ENCODE peak calls at places on chromosomes 16 and 17, in four cellular contexts. Y, C, T and N are unnamed samples.

GRCh38 chr16:19281246-19281645 is 4.3 kb upstream of the CLEC19A start:
- DNase-seq in Y (no peak), T (no peak), C (no peak), N (no peak)

GRCh38 chr17:1399366-1399678 is 700 bp downstream of the YWHAE start:
- DNase-seq in Y (no peak), T (no peak), C (no peak), N (no peak)

GRCh38 chr17:19996502-19996901 is 12.7 kb upstream of the SPECC1 start:
- DNase-seq in C (no peak), Y (no peak), T (no peak), N (no peak)

GRCh38 chr17:62672957-62673356 is 45.5 kb downstream of the MRC2 start:
- DNase-seq in T (no peak), Y (no peak), C (peak; percentile 56), N (no peak)

GRCh38 chr17:44384823-44385286 is 4.6 kb downstream of the ITGA2B start:
- DNase-seq in Y (no peak), T (no peak), C (no peak), N (no peak)

GRCh38 chr17:32007463-32008298 is 498 bp downstream of the LRRC37B start:
- DNase-seq in Y (peak; percentile 48), C (peak; percentile 73), T (peak; percentile 58), N (peak; percentile 19)

GRCh38 chr16:89923640-89924297 is 627 bp downstream of the TUBB3 start:
- DNase-seq in C (peak; percentile 61), T (no peak), Y (no peak), N (no peak)

GRCh38 chr17:69501591-69502468 is 87.3 kb downstream of the MAP2K6 start:
- DNase-seq in C (no peak), Y (peak; percentile 63), T (no peak), N (peak; percentile 90)

GRCh38 chr17:65062168-65062915 is 5.8 kb upstream of the GNA13 start:
- DNase-seq in C (peak; percentile 57), Y (no peak), T (no peak), N (no peak)

GRCh38 chr17:72474740-72475477 is 354.1 kb downstream of the SOX9 start:
- DNase-seq in C (peak; percentile 49), T (no peak), Y (peak; percentile 55), N (no peak)

GRCh38 chr17:77191266-77191665 is 50.5 kb downstream of the SEC14L1 start:
- DNase-seq in C (no peak), T (no peak), Y (no peak), N (no peak)

GRCh38 chr17:57672205-57672632 is 72.9 kb downstream of the CCDC182 start:
- DNase-seq in C (peak; percentile 58), T (no peak), Y (no peak), N (peak; percentile 51)

GRCh38 chr17:348692-349425 is 3.7 kb downstream of the RPH3AL start:
- DNase-seq in T (no peak), Y (peak; percentile 93), C (no peak), N (no peak)

GRCh38 chr16:82753821-82754220 is 127.1 kb downstream of the CDH13 start:
- DNase-seq in Y (no peak), C (no peak), T (no peak), N (peak; percentile 76)

GRCh38 chr16:76879420-76879819 is 311.6 kb upstream of the MON1B start:
- DNase-seq in T (no peak), C (no peak), Y (no peak), N (no peak)

GRCh38 chr17:44348234-44348987 is 3.3 kb downstream of the GRN start:
- DNase-seq in Y (no peak), C (no peak), T (peak; percentile 7), N (peak; percentile 57)

GRCh38 chr17:61454095-61454931 is 2.1 kb downstream of the TBX4 start:
- DNase-seq in C (no peak), T (no peak), Y (no peak), N (no peak)

GRCh38 chr17:58666858-58667267 is 25.0 kb downstream of the TEX14 start:
- DNase-seq in Y (peak; percentile 94), C (no peak), T (peak; percentile 76), N (peak; percentile 79)

GRCh38 chr16:19479302-19479721 is 42.6 kb downstream of the GDE1 start:
- DNase-seq in T (no peak), C (no peak), Y (no peak), N (no peak)

GRCh38 chr16:82945420-82946096 is 318.8 kb downstream of the CDH13 start:
- DNase-seq in C (no peak), T (no peak), Y (no peak), N (no peak)

GRCh38 chr17:30234954-30235353 is 543 bp downstream of the SLC6A4 start:
- DNase-seq in T (no peak), C (no peak), Y (no peak), N (no peak)

GRCh38 chr17:42613699-42614295 is 4.3 kb downstream of the TUBG1 start:
- DNase-seq in Y (no peak), C (no peak), T (no peak), N (no peak)
- TF ChIP-seq SMC3 in Y (no peak), C (no peak), T (no peak), N (no peak)

DNA sequence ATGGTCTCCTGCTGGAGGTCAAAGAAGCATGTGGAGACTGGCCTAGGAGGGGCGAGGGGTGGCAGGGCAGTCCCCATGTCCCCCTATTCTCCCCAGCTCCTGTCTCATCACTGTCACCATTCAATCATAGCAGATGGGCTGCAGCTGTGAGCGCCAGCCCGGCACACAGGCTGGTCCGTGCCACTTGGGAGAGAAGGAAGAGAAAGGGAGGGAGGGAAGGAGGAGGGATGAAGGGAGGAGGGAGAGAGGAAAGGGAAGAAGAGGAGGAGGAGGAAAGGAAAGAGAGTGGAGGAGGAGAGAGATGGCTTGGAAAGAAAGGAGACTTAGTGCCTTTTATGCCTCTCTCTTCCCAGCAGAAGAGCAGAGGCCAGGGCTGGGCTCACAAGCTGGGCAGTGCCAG is 12.4 kb downstream of the NEUROD2 start:
- DNase-seq in C (no peak), T (no peak), Y (no peak), N (no peak)
- TF ChIP-seq SMC3 in C (no peak), T (no peak), Y (no peak), N (no peak)

DNA sequence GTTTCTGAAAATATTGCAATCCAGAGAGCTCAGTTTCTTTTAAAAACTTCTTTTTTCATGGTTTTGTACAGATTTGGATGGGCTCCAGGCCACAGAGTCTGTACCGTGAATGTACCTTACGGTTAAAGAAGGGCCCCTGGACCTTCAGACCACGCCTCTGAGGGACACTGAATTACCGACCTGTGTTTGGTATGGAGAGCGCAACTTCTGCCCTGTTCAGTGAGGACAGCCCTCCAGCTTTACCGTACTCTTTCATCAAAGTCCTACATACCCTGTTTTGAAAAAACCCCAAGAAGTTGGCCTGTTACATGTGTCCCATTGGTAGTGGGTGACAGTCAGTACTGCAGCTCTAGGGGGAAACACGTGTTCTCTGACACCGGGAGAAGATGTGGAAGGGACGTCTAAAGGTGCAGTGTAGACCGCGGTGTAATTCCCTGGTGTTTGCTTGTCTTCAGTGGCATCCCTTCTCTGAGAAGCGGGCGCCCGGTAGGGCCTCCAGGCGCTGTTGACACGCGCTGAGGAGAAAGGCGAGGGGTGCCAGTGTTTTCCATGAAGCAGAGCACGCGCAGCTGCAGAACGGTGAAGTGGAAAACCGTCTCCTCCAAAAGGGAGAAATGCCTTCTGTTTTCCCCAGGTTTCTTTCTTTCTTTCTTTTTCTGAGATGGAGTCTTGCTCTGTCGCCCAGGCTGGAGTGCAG is 6.2 kb downstream of the PGS1 start:
- DNase-seq in T (no peak), Y (no peak), C (no peak), N (no peak)
- TF ChIP-seq SMC3 in T (no peak), Y (no peak), C (no peak), N (no peak)

GRCh38 chr17:2959371-2960130 is 103.9 kb downstream of the OR1D5 start:
- DNase-seq in T (no peak), Y (no peak), C (no peak), N (no peak)

GRCh38 chr17:2962729-2963128 is 100.7 kb downstream of the OR1D5 start:
- DNase-seq in T (no peak), Y (no peak), C (no peak), N (no peak)

GRCh38 chr17:2962236-2962635 is 101.2 kb downstream of the OR1D5 start:
- DNase-seq in C (no peak), Y (no peak), T (no peak), N (no peak)

GRCh38 chr17:2963332-2964027 is 99.9 kb downstream of the OR1D5 start:
- DNase-seq in T (no peak), Y (no peak), C (no peak), N (no peak)

GRCh38 chr17:2961446-2961845 is 102.0 kb downstream of the OR1D5 start:
- DNase-seq in Y (no peak), C (no peak), T (no peak), N (no peak)
- TF ChIP-seq SMC3 in Y (no peak), C (no peak), T (no peak), N (no peak)

GRCh38 chr16:30637952-30638351 is 12.8 kb upstream of the PRR14 start:
- DNase-seq in T (no peak), Y (peak; percentile 82), C (peak; percentile 45), N (peak; percentile 51)
- TF ChIP-seq SMC3 in T (peak; percentile 69), Y (peak; percentile 28), C (peak; percentile 47), N (peak; percentile 51)

GRCh38 chr16:11835891-11836652 is 15.3 kb downstream of the RSL1D1 start:
- DNase-seq in Y (no peak), T (no peak), C (no peak), N (peak; percentile 28)
- TF ChIP-seq SMC3 in Y (no peak), T (no peak), C (no peak), N (no peak)